ENCODE peak calls at places on chromosomes 3 and 15, in four cellular contexts. H, A, B and E are unnamed samples.
A peak's percentile ranks its signal among the peaks of the same experiment; 100 is the strongest.

GRCh38 chr15:99385865-99386264 is 134.6 kb downstream of the LRRC28 start:
- DNase-seq in A (no peak), B (peak; percentile 49), H (no peak), E (no peak)

GRCh38 chr15:67717776-67718175 is 107.5 kb upstream of the SKOR1 start:
- DNase-seq in B (no peak), H (no peak), A (no peak), E (no peak)

GRCh38 chr15:35784745-35785144 is 238.8 kb upstream of the DPH6 start:
- DNase-seq in B (no peak), A (no peak), H (no peak), E (no peak)

GRCh38 chr3:38133557-38134405 is 3.1 kb downstream of the ACAA1 start:
- DNase-seq in A (no peak), H (no peak), B (no peak), E (no peak)

GRCh38 chr3:10918011-10918410 is 74.5 kb upstream of the SLC6A1 start:
- DNase-seq in A (no peak), H (no peak), B (no peak), E (no peak)

GRCh38 chr3:125003369-125003853 is 52.4 kb downstream of the HEG1 start:
- DNase-seq in H (no peak), B (peak; percentile 69), A (no peak), E (no peak)

GRCh38 chr3:14935577-14936345 is 11.6 kb upstream of the NR2C2 start:
- DNase-seq in A (no peak), H (no peak), B (no peak), E (no peak)

GRCh38 chr3:45035441-45036301 is 9.6 kb downstream of the CLEC3B start:
- DNase-seq in B (no peak), H (no peak), A (no peak), E (no peak)

GRCh38 chr15:42194502-42194901 is 13.6 kb downstream of the VPS39 start:
- DNase-seq in A (no peak), H (no peak), B (peak; percentile 10), E (no peak)

GRCh38 chr15:62066663-62067447 is at the start of gene C2CD4A:
- DNase-seq in H (peak; percentile 38), A (peak; percentile 24), B (peak; percentile 53), E (no peak)

GRCh38 chr3:182349951-182350350 is 443.4 kb upstream of the ATP11B start:
- DNase-seq in A (no peak), H (no peak), B (no peak), E (no peak)

GRCh38 chr3:194588741-194589140 is 44.5 kb downstream of the TMEM44 start:
- DNase-seq in B (peak; percentile 86), A (no peak), H (no peak), E (no peak)

GRCh38 chr3:65963787-65964707 is 74.7 kb downstream of the MAGI1 start:
- DNase-seq in A (no peak), B (peak; percentile 96), H (no peak), E (no peak)

GRCh38 chr3:109559389-109559788 is 222.0 kb upstream of the DPPA4 start:
- DNase-seq in B (no peak), H (no peak), A (no peak), E (no peak)

GRCh38 chr15:29656636-29657475 is 165.4 kb downstream of the TJP1 start:
- DNase-seq in A (no peak), B (no peak), H (no peak), E (no peak)

GRCh38 chr3:107421170-107421792 is 44.0 kb downstream of the CCDC54 start:
- DNase-seq in H (peak; percentile 43), B (peak; percentile 49), A (no peak), E (peak; percentile 50)

GRCh38 chr3:185716436-185717090 is 108.3 kb downstream of the IGF2BP2 start:
- DNase-seq in H (no peak), A (no peak), B (no peak), E (no peak)

GRCh38 chr3:53721187-53721946 is 124.9 kb downstream of the CHDH start:
- DNase-seq in B (peak; percentile 16), H (no peak), A (no peak), E (no peak)

GRCh38 chr3:190621209-190621608 is 107.3 kb downstream of the IL1RAP start:
- DNase-seq in A (no peak), B (no peak), H (no peak), E (no peak)

GRCh38 chr3:194967126-194968117 is 281.7 kb downstream of the FAM43A start:
- DNase-seq in H (no peak), A (no peak), B (no peak), E (no peak)

GRCh38 chr3:24545917-24546316 is 51.3 kb upstream of the THRB start:
- DNase-seq in H (no peak), B (no peak), A (no peak), E (no peak)

GRCh38 chr3:26437678-26438077 is 184.9 kb upstream of the LRRC3B start:
- DNase-seq in B (peak; percentile 75), A (no peak), H (no peak), E (no peak)

GRCh38 chr15:67548862-67549651 is 6.6 kb downstream of the MAP2K5 start:
- DNase-seq in A (no peak), H (no peak), B (no peak), E (no peak)

GRCh38 chr3:108472011-108472591 is 38.3 kb downstream of the MYH15 start:
- DNase-seq in H (no peak), B (peak; percentile 92), A (no peak), E (no peak)

GRCh38 chr3:33144433-33144832 is 30.6 kb downstream of the CRTAP start:
- DNase-seq in H (no peak), B (no peak), A (no peak), E (no peak)

GRCh38 chr15:33182278-33182905 is 12.1 kb downstream of the FMN1 start:
- DNase-seq in A (no peak), B (no peak), H (no peak), E (no peak)

GRCh38 chr15:90364251-90364650 is 12.2 kb downstream of the ZNF774 start:
- DNase-seq in B (peak; percentile 83), H (no peak), A (no peak), E (no peak)

GRCh38 chr3:187994221-187995085 is 159.5 kb upstream of the LPP start:
- DNase-seq in H (no peak), B (peak; percentile 92), A (no peak), E (no peak)

GRCh38 chr3:134351421-134351820 is 22.8 kb downstream of the AMOTL2 start:
- DNase-seq in B (no peak), H (no peak), A (no peak), E (no peak)